ENCODE peak calls at places on chromosomes 12 and 14, in four cellular contexts. D is HepG2, G is IMR-90, Z is dorsolateral prefrontal cortex. C is an unnamed sample.

GRCh38 chr12:54207539-54208267 is 18.9 kb upstream of the SMUG1 start:
- DNase-seq in D (peak; percentile 56), G (peak; percentile 37), Z (peak; percentile 42), C (peak; percentile 43)

GRCh38 chr14:33686218-33686617 is 264.7 kb downstream of the EGLN3 start:
- DNase-seq in D (no peak), G (peak; percentile 7), Z (no peak), C (peak; percentile 66)

GRCh38 chr14:74638066-74638465 is 26.0 kb upstream of the LTBP2 start:
- DNase-seq in D (no peak), G (no peak), Z (no peak), C (peak; percentile 42)

GRCh38 chr12:58678753-58679152 is 241.6 kb downstream of the LRIG3 start:
- DNase-seq in D (no peak), G (no peak), Z (no peak), C (no peak)

GRCh38 chr12:6367065-6367968 is 8.0 kb downstream of the SCNN1A start:
- DNase-seq in D (peak; percentile 56), G (peak; percentile 28), Z (no peak), C (no peak)

GRCh38 chr12:50230217-50230616 is 53.1 kb downstream of the LIMA1 start:
- DNase-seq in D (no peak), G (no peak), Z (no peak), C (no peak)

GRCh38 chr14:99517046-99517642 is 35.9 kb downstream of the CCNK start:
- DNase-seq in D (no peak), G (no peak), Z (no peak), C (no peak)

GRCh38 chr14:97458302-97459137 is 661.3 kb downstream of the VRK1 start:
- DNase-seq in D (no peak), G (no peak), Z (no peak), C (no peak)

GRCh38 chr12:20063116-20063515 is 305.2 kb upstream of the PDE3A start:
- DNase-seq in D (no peak), G (peak; percentile 38), Z (no peak), C (peak; percentile 78)

GRCh38 chr12:126185025-126185424 is 1119.8 kb downstream of the AACS start:
- DNase-seq in D (no peak), G (no peak), Z (no peak), C (no peak)

GRCh38 chr12:80189241-80189640 is 89.9 kb downstream of the OTOGL start:
- DNase-seq in D (no peak), G (peak; percentile 93), Z (no peak), C (peak; percentile 61)

GRCh38 chr12:125110641-125111360 is 45.6 kb downstream of the AACS start:
- DNase-seq in D (no peak), G (peak; percentile 74), Z (no peak), C (no peak)

GRCh38 chr12:25495336-25496097 is 57.6 kb downstream of the LMNTD1 start:
- DNase-seq in D (peak; percentile 41), G (peak; percentile 89), Z (no peak), C (peak; percentile 83)

GRCh38 chr12:43957732-43958131 is 121.9 kb downstream of the TMEM117 start:
- DNase-seq in D (peak; percentile 49), G (peak; percentile 67), Z (no peak), C (peak; percentile 60)

GRCh38 chr12:53336137-53336785 is at the start of gene SP7:
- DNase-seq in D (no peak), G (no peak), Z (no peak), C (no peak)

GRCh38 chr14:104893435-104894207 is 28.6 kb downstream of the CEP170B start:
- DNase-seq in D (no peak), G (no peak), Z (no peak), C (no peak)

GRCh38 chr14:43887523-43887922 is 619.6 kb downstream of the FSCB start:
- DNase-seq in D (no peak), G (no peak), Z (no peak), C (no peak)

GRCh38 chr12:70485704-70486103 is 119.6 kb downstream of the KCNMB4 start:
- DNase-seq in D (no peak), G (no peak), Z (no peak), C (no peak)

GRCh38 chr14:61345144-61345482 is 23.7 kb downstream of the PRKCH start:
- DNase-seq in D (no peak), G (no peak), Z (no peak), C (no peak)

GRCh38 chr14:61344437-61345143 is 23.2 kb downstream of the PRKCH start:
- DNase-seq in D (no peak), G (no peak), Z (no peak), C (no peak)

GRCh38 chr14:61342941-61343340 is 21.6 kb downstream of the PRKCH start:
- DNase-seq in D (no peak), G (no peak), Z (no peak), C (no peak)

GRCh38 chr14:61343471-61343870 is 22.1 kb downstream of the PRKCH start:
- DNase-seq in D (no peak), G (no peak), Z (no peak), C (no peak)

DNA sequence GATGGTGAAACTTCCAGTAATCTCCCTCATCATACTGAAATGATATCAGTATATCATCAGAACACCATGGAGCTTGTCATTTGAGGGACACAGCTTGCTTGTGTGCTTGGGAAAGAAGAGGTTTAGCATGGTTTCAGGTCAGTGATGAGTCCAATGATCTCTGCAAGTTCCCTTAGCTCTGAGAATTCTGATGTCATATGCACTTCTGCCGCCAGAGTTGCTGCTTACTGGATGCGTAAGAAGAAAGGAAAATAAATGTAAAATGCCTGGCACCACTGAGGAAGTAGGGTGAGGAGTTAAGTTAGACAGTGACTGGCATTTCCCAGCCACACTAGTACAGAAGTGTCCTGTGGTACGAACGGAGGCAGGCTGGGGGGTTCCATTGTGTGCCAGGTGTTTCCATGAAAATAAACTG is 22.6 kb downstream of the PRKCH start:
- DNase-seq in D (no peak), G (no peak), Z (no peak), C (no peak)
- H3K27ac ChIP-seq in D (no peak overlapping the region), G (no peak overlapping the region), Z (peak overlapping the region; percentile 35), C (no peak overlapping the region)

DNA sequence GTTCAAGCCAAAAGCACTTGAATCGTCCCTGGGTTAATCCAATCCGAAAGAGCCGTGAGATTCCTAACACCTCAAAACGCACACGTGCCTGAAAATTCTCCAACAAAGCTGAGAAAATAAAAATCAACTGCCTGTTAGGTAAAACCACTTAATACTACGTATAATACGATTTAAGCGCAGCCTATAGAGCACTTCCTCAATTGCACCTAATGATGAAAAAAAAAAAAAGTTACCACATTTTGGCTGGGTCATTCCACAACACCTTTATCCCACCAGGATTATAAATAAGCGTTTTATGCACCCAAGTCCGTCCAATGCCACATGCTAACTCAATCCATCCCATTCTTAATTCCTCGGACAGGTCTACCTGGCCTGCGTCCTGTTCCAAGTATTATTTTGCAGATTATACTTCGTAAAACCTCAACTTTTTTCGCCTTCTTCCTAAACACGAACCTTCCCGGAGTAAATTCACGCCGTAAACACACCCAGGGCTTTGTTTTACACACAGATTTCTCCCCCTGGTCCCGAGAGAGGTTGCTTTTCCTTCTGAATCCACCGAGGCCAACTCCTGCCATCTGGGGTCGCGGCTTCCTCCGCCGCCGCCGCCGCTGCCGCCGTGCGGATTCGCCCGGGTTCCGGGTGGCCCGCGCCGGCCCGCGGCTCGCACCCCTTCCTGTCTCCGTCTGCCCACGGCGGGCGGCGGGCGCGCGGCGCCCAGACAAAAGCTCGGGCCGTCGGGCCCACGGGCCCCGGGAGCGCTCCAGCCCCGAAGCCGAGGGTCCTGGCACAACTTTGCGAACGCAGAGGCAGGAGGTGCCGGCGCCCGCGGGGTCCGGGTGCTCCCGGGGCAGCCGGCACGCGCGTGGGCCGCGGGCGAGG is 66.2 kb downstream of the RNF34 start:
- DNase-seq in D (no peak), G (no peak), Z (no peak), C (no peak)
- H3K27ac ChIP-seq in D (peak overlapping the region; percentile 53), G (peak overlapping the region; percentile 79), Z (no peak overlapping the region), C (peak overlapping the region; percentile 7)

GRCh38 chr12:12443482-12443881 is 86.6 kb downstream of the BORCS5 start:
- DNase-seq in D (no peak), G (no peak), Z (no peak), C (no peak)
- H3K27ac ChIP-seq in D (no peak overlapping the region), G (no peak overlapping the region), Z (no peak overlapping the region), C (no peak overlapping the region)

GRCh38 chr12:27534060-27534764 is 10.2 kb downstream of the PPFIBP1 start:
- DNase-seq in D (no peak), G (no peak), Z (no peak), C (no peak)

GRCh38 chr12:27530157-27530922 is 6.3 kb downstream of the PPFIBP1 start:
- DNase-seq in D (no peak), G (peak; percentile 20), Z (no peak), C (no peak)

GRCh38 chr12:27528788-27529187 is 4.8 kb downstream of the PPFIBP1 start:
- DNase-seq in D (no peak), G (no peak), Z (no peak), C (no peak)

GRCh38 chr12:27534765-27535161 is 10.8 kb downstream of the PPFIBP1 start:
- DNase-seq in D (no peak), G (no peak), Z (no peak), C (no peak)

DNA sequence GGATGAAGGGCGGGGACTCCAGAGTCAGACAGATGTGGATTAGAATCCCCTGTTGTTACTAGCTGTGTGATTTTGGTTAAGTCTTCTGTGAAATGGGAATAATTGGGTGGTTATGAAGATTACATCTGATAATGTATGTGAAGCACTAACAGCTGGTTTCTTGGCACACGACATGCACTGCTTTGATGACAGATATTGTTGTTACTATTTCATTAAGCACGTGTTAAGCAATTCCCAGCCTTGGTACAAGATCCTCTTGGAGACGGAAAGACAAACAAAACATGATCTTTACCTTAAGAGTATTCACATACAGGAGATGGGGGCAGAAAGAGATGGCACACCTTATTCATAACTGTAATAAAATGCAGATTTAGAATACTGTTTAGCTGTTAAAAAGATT is 7.9 kb downstream of the PPFIBP1 start:
- DNase-seq in D (no peak), G (no peak), Z (no peak), C (no peak)
- H3K27ac ChIP-seq in D (no peak overlapping the region), G (no peak overlapping the region), Z (peak overlapping the region; percentile 17), C (no peak overlapping the region)

GRCh38 chr14:103549361-103550311 is 12.8 kb downstream of the BAG5 start:
- DNase-seq in D (peak; percentile 89), G (no peak), Z (peak; percentile 80), C (no peak)

GRCh38 chr14:103547455-103547940 is 15.0 kb downstream of the BAG5 start:
- DNase-seq in D (no peak), G (no peak), Z (no peak), C (no peak)

GRCh38 chr14:103546651-103547454 is 15.6 kb downstream of the BAG5 start:
- DNase-seq in D (peak; percentile 44), G (no peak), Z (peak; percentile 77), C (peak; percentile 32)

GRCh38 chr14:103547941-103548462 is 14.5 kb downstream of the BAG5 start:
- DNase-seq in D (no peak), G (no peak), Z (no peak), C (no peak)

DNA sequence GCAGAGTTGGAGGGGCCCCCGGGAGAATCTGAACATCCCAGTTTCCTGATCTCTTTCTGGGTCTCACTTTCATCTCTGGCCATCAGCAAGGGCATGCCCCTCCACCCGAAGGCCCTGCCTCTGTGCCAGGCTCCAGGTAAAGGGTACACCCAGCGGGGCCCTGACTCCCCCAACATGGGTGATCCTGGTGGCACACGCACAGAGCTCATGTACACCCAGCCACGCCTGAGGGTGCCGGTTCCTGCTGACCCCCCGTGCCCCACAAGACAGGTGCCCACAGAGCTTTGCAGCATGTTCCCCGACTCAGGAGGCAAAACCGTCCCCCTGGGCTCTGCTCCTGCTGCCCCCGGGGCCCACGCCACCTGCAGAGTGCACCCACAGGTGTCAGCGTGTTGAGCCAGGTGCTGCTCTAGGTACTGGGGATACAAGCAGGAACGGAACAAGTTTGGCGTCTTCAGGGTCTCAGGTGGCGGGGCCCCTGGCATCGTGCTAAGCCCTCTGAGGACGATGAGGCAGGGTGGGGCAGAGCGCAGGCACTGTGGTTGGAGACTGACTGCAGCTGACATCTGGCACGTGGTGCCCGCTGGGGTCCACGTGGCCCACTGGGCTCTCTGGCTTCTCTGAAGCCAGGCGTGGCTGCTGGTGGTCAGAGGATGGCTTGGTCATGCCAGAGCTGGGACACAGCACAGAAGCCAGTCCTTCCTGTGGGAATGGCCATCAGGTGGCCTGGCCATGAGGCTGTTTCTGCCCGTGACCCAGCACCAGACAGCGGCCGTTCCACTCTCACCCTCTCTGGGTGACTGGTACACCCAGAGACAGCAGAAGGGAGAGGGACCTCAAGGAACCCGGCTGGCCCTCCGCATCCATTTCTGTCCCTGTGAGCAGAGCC is 13.8 kb downstream of the BAG5 start:
- DNase-seq in D (no peak), G (no peak), Z (no peak), C (no peak)
- H3K27ac ChIP-seq in D (no peak overlapping the region), G (no peak overlapping the region), Z (peak overlapping the region; percentile 93), C (no peak overlapping the region)

C was measured in brain microvascular endothelial cell.